ENCODE peak calls at places on chromosomes 13 and 19, in five cellular contexts. One of them, this sample, is unnamed.
A peak's percentile ranks its signal among the peaks of the same experiment; 100 is the strongest.

GRCh38 chr19:1324792-1325567 is 39.3 kb downstream of the EFNA2 start:
- DNase-seq in NCI-H1105: peak; percentile 49
- DNase-seq in activated naive CD8-positive, alpha-beta T cell treated with anti-CD3 and anti-CD28 coated beads for 36 hours: peak; percentile 67
- DNase-seq in left ventricle myocardium superior: peak; percentile 68
- DNase-seq in activated T-cell treated with anti-CD3 and anti-CD28 coated beads, Interleukin-2, amount 50 U/mL, for 48 hours: peak; percentile 40
- DNase-seq in this sample: no peak

GRCh38 chr13:41533676-41534075 is 76.3 kb downstream of the RGCC start:
- DNase-seq in NCI-H1105: no peak
- DNase-seq in activated naive CD8-positive, alpha-beta T cell treated with anti-CD3 and anti-CD28 coated beads for 36 hours: no peak
- DNase-seq in activated T-cell treated with anti-CD3 and anti-CD28 coated beads, Interleukin-2, amount 50 U/mL, for 48 hours: no peak
- DNase-seq in left ventricle myocardium superior: peak; percentile 43
- DNase-seq in this sample: peak; percentile 3

GRCh38 chr19:12987781-12988180 is 7.5 kb upstream of the NFIX start:
- DNase-seq in NCI-H1105: peak; percentile 8
- DNase-seq in activated naive CD8-positive, alpha-beta T cell treated with anti-CD3 and anti-CD28 coated beads for 36 hours: no peak
- DNase-seq in left ventricle myocardium superior: no peak
- DNase-seq in activated T-cell treated with anti-CD3 and anti-CD28 coated beads, Interleukin-2, amount 50 U/mL, for 48 hours: no peak
- DNase-seq in this sample: no peak

GRCh38 chr13:114142640-114143490 is 10.4 kb upstream of the RASA3 start:
- DNase-seq in left ventricle myocardium superior: no peak
- DNase-seq in activated T-cell treated with anti-CD3 and anti-CD28 coated beads, Interleukin-2, amount 50 U/mL, for 48 hours: peak; percentile 65
- DNase-seq in activated naive CD8-positive, alpha-beta T cell treated with anti-CD3 and anti-CD28 coated beads for 36 hours: no peak
- DNase-seq in NCI-H1105: peak; percentile 78
- DNase-seq in this sample: no peak

GRCh38 chr13:41411536-41411935 is 45.8 kb upstream of the RGCC start:
- DNase-seq in left ventricle myocardium superior: no peak
- DNase-seq in NCI-H1105: no peak
- DNase-seq in activated T-cell treated with anti-CD3 and anti-CD28 coated beads, Interleukin-2, amount 50 U/mL, for 48 hours: no peak
- DNase-seq in activated naive CD8-positive, alpha-beta T cell treated with anti-CD3 and anti-CD28 coated beads for 36 hours: no peak
- DNase-seq in this sample: peak; percentile 62

GRCh38 chr19:2762783-2763496 is 20.1 kb downstream of the SGTA start:
- DNase-seq in activated T-cell treated with anti-CD3 and anti-CD28 coated beads, Interleukin-2, amount 50 U/mL, for 48 hours: no peak
- DNase-seq in NCI-H1105: no peak
- DNase-seq in left ventricle myocardium superior: peak; percentile 14
- DNase-seq in activated naive CD8-positive, alpha-beta T cell treated with anti-CD3 and anti-CD28 coated beads for 36 hours: no peak
- DNase-seq in this sample: no peak

GRCh38 chr19:17325133-17325532 is 9.5 kb downstream of the ANO8 start:
- DNase-seq in activated T-cell treated with anti-CD3 and anti-CD28 coated beads, Interleukin-2, amount 50 U/mL, for 48 hours: no peak
- DNase-seq in left ventricle myocardium superior: no peak
- DNase-seq in activated naive CD8-positive, alpha-beta T cell treated with anti-CD3 and anti-CD28 coated beads for 36 hours: no peak
- DNase-seq in NCI-H1105: no peak
- DNase-seq in this sample: no peak

GRCh38 chr13:72890546-72890945 is 108.6 kb downstream of the PIBF1 start:
- DNase-seq in activated naive CD8-positive, alpha-beta T cell treated with anti-CD3 and anti-CD28 coated beads for 36 hours: no peak
- DNase-seq in NCI-H1105: no peak
- DNase-seq in activated T-cell treated with anti-CD3 and anti-CD28 coated beads, Interleukin-2, amount 50 U/mL, for 48 hours: no peak
- DNase-seq in left ventricle myocardium superior: no peak
- DNase-seq in this sample: no peak

This sample was measured in SK-MEL-5.